ENCODE peak calls at places on chromosomes 7 and 10, in six cellular contexts. One of them, this sample, is unnamed.

GRCh38 chr10:49070701-49071100 is 44.6 kb downstream of the VSTM4 start:
- DNase-seq in GM12878: no peak
- DNase-seq in HCT116: no peak
- DNase-seq in SK-N-SH: no peak
- DNase-seq in GM23338: no peak
- DNase-seq in K562: no peak
- DNase-seq in this sample: no peak

GRCh38 chr10:99329891-99330674 is 927 bp downstream of the CNNM1 start:
- DNase-seq in GM12878: no peak
- DNase-seq in K562: no peak
- DNase-seq in SK-N-SH: peak
- DNase-seq in GM23338: peak
- DNase-seq in HCT116: no peak
- DNase-seq in this sample: no peak

GRCh38 chr10:100882681-100883321 is 30.0 kb upstream of the SLF2 start:
- DNase-seq in HCT116: no peak
- DNase-seq in SK-N-SH: no peak
- DNase-seq in K562: no peak
- DNase-seq in GM23338: no peak
- DNase-seq in GM12878: no peak
- DNase-seq in this sample: no peak

GRCh38 chr10:77350711-77351119 is 286.9 kb downstream of the KCNMA1 start:
- DNase-seq in GM23338: no peak
- DNase-seq in SK-N-SH: peak
- DNase-seq in GM12878: no peak
- DNase-seq in HCT116: peak
- DNase-seq in K562: peak
- DNase-seq in this sample: peak

GRCh38 chr7:99008921-99009530 is 130.7 kb downstream of the TRRAP start:
- DNase-seq in K562: no peak
- DNase-seq in GM23338: no peak
- DNase-seq in GM12878: no peak
- DNase-seq in HCT116: no peak
- DNase-seq in SK-N-SH: no peak
- DNase-seq in this sample: no peak

GRCh38 chr10:132877473-132877872 is 64.9 kb downstream of the CFAP46 start:
- DNase-seq in SK-N-SH: no peak
- DNase-seq in GM23338: no peak
- DNase-seq in K562: no peak
- DNase-seq in HCT116: no peak
- DNase-seq in GM12878: no peak
- DNase-seq in this sample: no peak

GRCh38 chr7:33981221-33981620 is 75.9 kb downstream of the BMPER start:
- DNase-seq in GM12878: no peak
- DNase-seq in HCT116: no peak
- DNase-seq in SK-N-SH: no peak
- DNase-seq in K562: no peak
- DNase-seq in GM23338: peak
- DNase-seq in this sample: no peak

GRCh38 chr7:20778063-20778721 is 8.5 kb downstream of the SP8 start:
- DNase-seq in HCT116: no peak
- DNase-seq in GM12878: no peak
- DNase-seq in K562: peak
- DNase-seq in GM23338: peak
- DNase-seq in SK-N-SH: peak
- DNase-seq in this sample: no peak

GRCh38 chr7:111145472-111145871 is 54.5 kb downstream of the LRRN3 start:
- DNase-seq in K562: no peak
- DNase-seq in SK-N-SH: no peak
- DNase-seq in GM12878: no peak
- DNase-seq in GM23338: no peak
- DNase-seq in HCT116: no peak
- DNase-seq in this sample: no peak

GRCh38 chr7:125661-126060 is 66.7 kb upstream of the FAM20C start:
- DNase-seq in GM23338: no peak
- DNase-seq in HCT116: no peak
- DNase-seq in GM12878: no peak
- DNase-seq in K562: no peak
- DNase-seq in SK-N-SH: no peak
- DNase-seq in this sample: no peak

DNA sequence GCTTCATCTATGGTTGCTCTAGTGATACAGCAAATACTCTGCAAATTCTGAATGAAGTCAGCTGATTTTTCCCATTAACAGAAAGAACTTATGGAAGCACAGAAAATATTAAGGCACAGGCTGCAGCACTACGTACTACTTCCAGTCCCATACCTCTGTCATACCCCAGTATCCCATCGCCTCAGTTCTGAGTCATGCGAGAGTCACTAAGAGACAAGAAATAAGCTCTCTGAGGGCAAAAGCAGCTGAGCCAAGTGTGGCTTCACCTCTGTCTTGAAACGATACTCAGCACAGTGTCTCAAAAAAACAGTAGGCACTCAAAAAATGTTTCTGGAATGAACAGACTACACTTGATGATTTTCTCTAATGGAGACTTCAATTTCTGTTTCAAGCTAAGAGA is 48.2 kb downstream of the EZH2 start:
- DNase-seq in HCT116: no peak
- DNase-seq in GM12878: no peak
- DNase-seq in SK-N-SH: no peak
- DNase-seq in GM23338: no peak
- DNase-seq in K562: no peak
- DNase-seq in this sample: no peak
- H3K27ac ChIP-seq in HCT116: no peak
- H3K27ac ChIP-seq in GM12878: no peak
- H3K27ac ChIP-seq in SK-N-SH: no peak
- H3K27ac ChIP-seq in GM23338: peak
- H3K27ac ChIP-seq in K562: no peak
- H3K27ac ChIP-seq in this sample: no peak

DNA sequence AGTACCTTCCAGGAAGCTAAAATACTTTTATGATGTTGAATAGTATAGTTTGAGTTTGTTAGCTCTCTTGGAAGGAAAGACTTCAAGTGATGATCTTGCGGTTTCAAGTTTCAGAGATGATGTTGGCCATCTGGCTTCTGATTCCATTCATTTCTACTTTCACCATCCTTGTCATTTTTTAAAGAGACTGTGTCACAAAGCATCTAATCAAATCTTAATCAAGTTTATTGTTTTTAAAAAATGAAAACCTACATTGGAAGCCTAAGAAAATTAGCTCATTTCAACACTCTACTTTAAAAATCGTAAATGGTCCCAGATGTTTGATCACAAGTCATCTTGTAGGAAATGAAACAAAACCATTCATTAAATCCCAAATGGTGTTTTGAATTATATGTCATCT is 5.0 kb upstream of the HERPUD2 start:
- DNase-seq in GM23338: no peak
- DNase-seq in HCT116: no peak
- DNase-seq in SK-N-SH: no peak
- DNase-seq in GM12878: no peak
- DNase-seq in K562: no peak
- DNase-seq in this sample: no peak
- TF ChIP-seq REST in GM23338: no peak
- TF ChIP-seq REST in HCT116: no peak
- TF ChIP-seq REST in SK-N-SH: no peak
- TF ChIP-seq REST in GM12878: no peak
- TF ChIP-seq REST in K562: no peak
- TF ChIP-seq REST in this sample: no peak

GRCh38 chr10:17235136-17235535 is 7.1 kb downstream of the VIM start:
- DNase-seq in K562: no peak
- DNase-seq in GM23338: peak
- DNase-seq in HCT116: no peak
- DNase-seq in GM12878: no peak
- DNase-seq in SK-N-SH: no peak
- DNase-seq in this sample: no peak

GRCh38 chr10:17237915-17238444 is 9.9 kb downstream of the VIM start:
- DNase-seq in K562: no peak
- DNase-seq in GM23338: no peak
- DNase-seq in SK-N-SH: no peak
- DNase-seq in GM12878: no peak
- DNase-seq in HCT116: no peak
- DNase-seq in this sample: no peak

GRCh38 chr10:17237163-17237562 is 9.1 kb downstream of the VIM start:
- DNase-seq in GM12878: no peak
- DNase-seq in GM23338: no peak
- DNase-seq in HCT116: no peak
- DNase-seq in SK-N-SH: no peak
- DNase-seq in K562: no peak
- DNase-seq in this sample: no peak

GRCh38 chr10:17234541-17234940 is 6.5 kb downstream of the VIM start:
- DNase-seq in K562: no peak
- DNase-seq in GM23338: no peak
- DNase-seq in SK-N-SH: no peak
- DNase-seq in GM12878: no peak
- DNase-seq in HCT116: no peak
- DNase-seq in this sample: no peak

GRCh38 chr10:17236468-17236886 is 8.4 kb downstream of the VIM start:
- DNase-seq in HCT116: no peak
- DNase-seq in K562: no peak
- DNase-seq in SK-N-SH: no peak
- DNase-seq in GM12878: no peak
- DNase-seq in GM23338: no peak
- DNase-seq in this sample: no peak
- TF ChIP-seq POLR2AphosphoS5 in HCT116: no peak
- TF ChIP-seq POLR2AphosphoS5 in K562: no peak
- TF ChIP-seq POLR2AphosphoS5 in SK-N-SH: peak
- TF ChIP-seq POLR2AphosphoS5 in GM12878: no peak
- TF ChIP-seq POLR2AphosphoS5 in GM23338: no peak
- TF ChIP-seq POLR2AphosphoS5 in this sample: no peak

DNA sequence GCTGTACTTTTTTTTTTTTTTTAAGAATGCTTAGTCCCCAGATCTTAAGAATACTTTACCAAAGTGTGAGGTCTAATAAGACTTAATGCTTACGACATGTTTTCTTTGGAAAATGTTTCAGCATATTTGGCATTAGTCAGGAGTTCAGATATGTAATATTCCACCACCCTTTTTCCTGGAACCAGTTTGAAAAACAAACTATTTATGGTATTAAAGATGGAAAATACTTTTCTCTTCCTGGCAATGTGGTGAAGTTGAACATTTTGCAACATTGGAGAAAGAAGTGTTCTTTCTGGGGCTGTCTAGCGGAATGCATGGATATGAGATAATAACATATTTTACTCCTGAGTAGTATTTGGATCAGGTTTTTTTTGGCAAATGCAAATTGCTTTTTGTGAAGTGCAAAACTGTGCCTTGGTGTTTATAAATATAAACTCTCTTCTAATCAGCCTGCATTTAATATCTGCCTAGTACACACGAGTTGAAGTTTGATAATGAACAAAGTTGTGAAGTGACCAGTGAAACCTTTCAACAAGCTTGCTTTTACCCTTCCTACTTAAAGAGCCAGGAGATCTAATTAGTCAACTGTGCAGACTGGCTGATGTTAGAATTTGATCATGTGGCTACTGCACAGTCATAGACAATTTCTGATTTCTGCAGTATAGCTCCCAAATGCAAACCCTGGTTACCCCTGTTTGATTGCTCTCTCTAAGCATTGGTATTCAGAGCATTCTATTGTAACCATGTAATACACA is 20.9 kb downstream of the MAP3K8 start:
- DNase-seq in GM23338: no peak
- DNase-seq in SK-N-SH: no peak
- DNase-seq in HCT116: no peak
- DNase-seq in K562: no peak
- DNase-seq in GM12878: no peak
- DNase-seq in this sample: no peak
- H3K27ac ChIP-seq in GM23338: no peak
- H3K27ac ChIP-seq in SK-N-SH: peak
- H3K27ac ChIP-seq in HCT116: no peak
- H3K27ac ChIP-seq in K562: no peak
- H3K27ac ChIP-seq in GM12878: peak
- H3K27ac ChIP-seq in this sample: peak

GRCh38 chr7:95264225-95264927 is 60.0 kb downstream of the PON1 start:
- DNase-seq in HCT116: no peak
- DNase-seq in SK-N-SH: no peak
- DNase-seq in GM23338: no peak
- DNase-seq in K562: no peak
- DNase-seq in GM12878: no peak
- DNase-seq in this sample: no peak
- TF ChIP-seq REST in HCT116: no peak
- TF ChIP-seq REST in SK-N-SH: no peak
- TF ChIP-seq REST in GM23338: no peak
- TF ChIP-seq REST in K562: no peak
- TF ChIP-seq REST in GM12878: no peak
- TF ChIP-seq REST in this sample: no peak

GRCh38 chr10:93471110-93471651 is 11.0 kb downstream of the MYOF start:
- DNase-seq in HCT116: peak
- DNase-seq in K562: no peak
- DNase-seq in GM12878: no peak
- DNase-seq in GM23338: no peak
- DNase-seq in SK-N-SH: no peak
- DNase-seq in this sample: no peak
- TF ChIP-seq POLR2AphosphoS5 in HCT116: no peak
- TF ChIP-seq POLR2AphosphoS5 in K562: no peak
- TF ChIP-seq POLR2AphosphoS5 in GM12878: no peak
- TF ChIP-seq POLR2AphosphoS5 in GM23338: no peak
- TF ChIP-seq POLR2AphosphoS5 in SK-N-SH: peak
- TF ChIP-seq POLR2AphosphoS5 in this sample: no peak

DNA sequence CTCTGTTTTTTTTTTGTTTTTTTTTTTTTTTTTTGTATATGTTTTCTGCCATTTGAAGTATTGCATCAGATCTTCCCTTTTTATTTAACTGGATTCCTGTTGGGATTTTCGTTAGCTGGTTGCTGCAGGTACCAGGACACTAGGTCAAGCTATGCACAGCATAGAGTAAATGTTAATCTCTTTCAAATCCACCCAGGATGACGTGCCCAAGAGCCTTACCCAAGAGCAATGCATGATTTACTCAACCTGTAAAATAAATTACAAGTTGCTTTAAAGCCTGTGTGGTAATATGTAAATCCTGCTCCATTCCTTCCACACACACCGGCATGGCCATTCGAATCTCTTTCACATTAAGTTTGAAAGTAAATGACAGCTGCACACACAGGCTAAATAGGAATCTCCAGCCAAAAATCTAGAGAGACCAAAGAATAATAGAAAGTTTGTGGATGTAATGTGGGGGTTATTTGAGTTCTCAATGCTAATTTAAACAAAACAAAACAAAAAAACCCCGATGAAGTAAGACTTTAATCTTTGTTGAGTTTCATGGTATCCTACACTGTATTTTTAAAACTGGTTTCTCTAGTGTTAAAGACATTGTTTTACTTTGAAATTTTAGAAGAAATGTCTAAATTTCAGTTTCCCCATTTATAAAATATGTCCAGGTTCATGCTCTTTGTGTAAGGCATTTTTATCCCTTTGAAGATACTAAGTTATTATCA is 167.9 kb downstream of the FRMD4A start:
- DNase-seq in HCT116: no peak
- DNase-seq in SK-N-SH: no peak
- DNase-seq in K562: no peak
- DNase-seq in GM23338: no peak
- DNase-seq in GM12878: no peak
- DNase-seq in this sample: no peak
- H3K27ac ChIP-seq in HCT116: no peak
- H3K27ac ChIP-seq in SK-N-SH: no peak
- H3K27ac ChIP-seq in K562: no peak
- H3K27ac ChIP-seq in GM23338: no peak
- H3K27ac ChIP-seq in GM12878: no peak
- H3K27ac ChIP-seq in this sample: no peak

DNA sequence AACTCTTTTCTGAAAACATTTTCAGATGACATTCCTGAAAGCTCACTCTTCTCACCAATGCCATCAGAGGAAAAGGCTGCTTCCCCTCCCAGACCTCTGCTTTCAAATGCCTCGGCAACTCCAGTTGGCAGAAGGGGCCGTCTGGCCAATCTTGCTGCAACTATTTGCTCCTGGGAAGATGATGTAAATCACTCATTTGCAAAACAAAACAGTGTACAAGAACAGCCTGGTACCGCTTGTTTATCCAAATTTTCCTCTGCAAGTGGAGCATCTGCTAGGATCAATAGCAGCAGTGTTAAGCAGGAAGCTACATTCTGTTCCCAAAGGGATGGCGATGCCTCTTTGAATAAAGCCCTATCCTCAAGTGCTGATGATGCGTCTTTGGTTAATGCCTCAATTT is 16.5 kb downstream of the ANLN start:
- DNase-seq in HCT116: no peak
- DNase-seq in SK-N-SH: no peak
- DNase-seq in GM12878: no peak
- DNase-seq in K562: no peak
- DNase-seq in GM23338: peak
- DNase-seq in this sample: no peak
- TF ChIP-seq REST in HCT116: no peak
- TF ChIP-seq REST in SK-N-SH: no peak
- TF ChIP-seq REST in GM12878: no peak
- TF ChIP-seq REST in K562: no peak
- TF ChIP-seq REST in GM23338: no peak
- TF ChIP-seq REST in this sample: no peak

This sample was measured in HL-60.